ENCODE peak calls at places on chromosomes 6 and 20, in eight cellular contexts. One of them, this sample, is unnamed.
A peak's percentile ranks its signal among the peaks of the same experiment; 100 is the strongest.

GRCh38 chr6:43376551-43376981 is 7.1 kb upstream of the ZNF318 start:
- DNase-seq in GM23248: peak; percentile 26
- DNase-seq in body of pancreas: no peak
- DNase-seq in esophagus squamous epithelium: no peak
- DNase-seq in right cardiac atrium: no peak
- DNase-seq in heart right ventricle: no peak
- DNase-seq in SJSA1: no peak
- DNase-seq in PC-3: no peak
- DNase-seq in this sample: no peak

GRCh38 chr6:165662671-165663282 is at the start of gene PDE10A:
- DNase-seq in heart right ventricle: peak; percentile 76
- DNase-seq in esophagus squamous epithelium: no peak
- DNase-seq in SJSA1: peak; percentile 49
- DNase-seq in PC-3: no peak
- DNase-seq in body of pancreas: no peak
- DNase-seq in GM23248: peak; percentile 25
- DNase-seq in right cardiac atrium: peak; percentile 87
- DNase-seq in this sample: no peak

GRCh38 chr20:4066551-4066950 is 51.2 kb upstream of the RNF24 start:
- DNase-seq in SJSA1: no peak
- DNase-seq in right cardiac atrium: no peak
- DNase-seq in GM23248: no peak
- DNase-seq in body of pancreas: no peak
- DNase-seq in heart right ventricle: no peak
- DNase-seq in PC-3: no peak
- DNase-seq in esophagus squamous epithelium: no peak
- DNase-seq in this sample: no peak

GRCh38 chr6:81894286-81894685 is 141.8 kb upstream of the TENT5A start:
- DNase-seq in PC-3: no peak
- DNase-seq in esophagus squamous epithelium: no peak
- DNase-seq in GM23248: peak; percentile 90
- DNase-seq in body of pancreas: peak; percentile 4
- DNase-seq in heart right ventricle: peak; percentile 26
- DNase-seq in right cardiac atrium: no peak
- DNase-seq in SJSA1: no peak
- DNase-seq in this sample: no peak

GRCh38 chr6:40983752-40984151 is 55.3 kb downstream of the UNC5CL start:
- DNase-seq in SJSA1: no peak
- DNase-seq in PC-3: no peak
- DNase-seq in esophagus squamous epithelium: no peak
- DNase-seq in heart right ventricle: no peak
- DNase-seq in right cardiac atrium: no peak
- DNase-seq in GM23248: no peak
- DNase-seq in body of pancreas: no peak
- DNase-seq in this sample: no peak

GRCh38 chr6:104014133-104014532 is 845.6 kb downstream of the HACE1 start:
- DNase-seq in PC-3: no peak
- DNase-seq in GM23248: no peak
- DNase-seq in right cardiac atrium: no peak
- DNase-seq in SJSA1: no peak
- DNase-seq in esophagus squamous epithelium: no peak
- DNase-seq in body of pancreas: no peak
- DNase-seq in heart right ventricle: no peak
- DNase-seq in this sample: no peak

GRCh38 chr6:119105262-119105661 is 26.8 kb upstream of the FAM184A start:
- DNase-seq in heart right ventricle: no peak
- DNase-seq in body of pancreas: no peak
- DNase-seq in right cardiac atrium: no peak
- DNase-seq in PC-3: no peak
- DNase-seq in GM23248: peak; percentile 4
- DNase-seq in esophagus squamous epithelium: no peak
- DNase-seq in SJSA1: no peak
- DNase-seq in this sample: no peak

GRCh38 chr6:158508450-158508849 is 51.4 kb upstream of the TMEM181 start:
- DNase-seq in SJSA1: no peak
- DNase-seq in right cardiac atrium: no peak
- DNase-seq in PC-3: no peak
- DNase-seq in heart right ventricle: no peak
- DNase-seq in esophagus squamous epithelium: no peak
- DNase-seq in GM23248: no peak
- DNase-seq in body of pancreas: no peak
- DNase-seq in this sample: no peak

GRCh38 chr6:12314751-12315150 is 24.6 kb downstream of the EDN1 start:
- DNase-seq in esophagus squamous epithelium: no peak
- DNase-seq in heart right ventricle: no peak
- DNase-seq in SJSA1: no peak
- DNase-seq in PC-3: no peak
- DNase-seq in right cardiac atrium: no peak
- DNase-seq in GM23248: no peak
- DNase-seq in body of pancreas: no peak
- DNase-seq in this sample: no peak

GRCh38 chr20:33914871-33915270 is 78.8 kb upstream of the RALY start:
- DNase-seq in PC-3: peak; percentile 84
- DNase-seq in esophagus squamous epithelium: no peak
- DNase-seq in GM23248: peak; percentile 32
- DNase-seq in heart right ventricle: no peak
- DNase-seq in SJSA1: no peak
- DNase-seq in right cardiac atrium: no peak
- DNase-seq in body of pancreas: no peak
- DNase-seq in this sample: no peak

GRCh38 chr6:64737418-64737817 is 969.6 kb downstream of the EYS start:
- DNase-seq in right cardiac atrium: no peak
- DNase-seq in PC-3: no peak
- DNase-seq in GM23248: no peak
- DNase-seq in heart right ventricle: no peak
- DNase-seq in esophagus squamous epithelium: no peak
- DNase-seq in body of pancreas: no peak
- DNase-seq in SJSA1: no peak
- DNase-seq in this sample: no peak

GRCh38 chr6:169425628-169426370 is 172.2 kb upstream of the THBS2 start:
- DNase-seq in esophagus squamous epithelium: no peak
- DNase-seq in right cardiac atrium: no peak
- DNase-seq in heart right ventricle: no peak
- DNase-seq in SJSA1: no peak
- DNase-seq in body of pancreas: no peak
- DNase-seq in GM23248: no peak
- DNase-seq in PC-3: no peak
- DNase-seq in this sample: no peak

GRCh38 chr6:169426611-169427010 is 173.0 kb upstream of the THBS2 start:
- DNase-seq in GM23248: no peak
- DNase-seq in SJSA1: no peak
- DNase-seq in esophagus squamous epithelium: no peak
- DNase-seq in body of pancreas: no peak
- DNase-seq in right cardiac atrium: no peak
- DNase-seq in heart right ventricle: no peak
- DNase-seq in PC-3: no peak
- DNase-seq in this sample: no peak

GRCh38 chr6:169427856-169428255 is 174.2 kb upstream of the THBS2 start:
- DNase-seq in PC-3: no peak
- DNase-seq in right cardiac atrium: peak; percentile 69
- DNase-seq in SJSA1: peak; percentile 57
- DNase-seq in heart right ventricle: peak; percentile 27
- DNase-seq in GM23248: peak; percentile 88
- DNase-seq in body of pancreas: peak; percentile 40
- DNase-seq in esophagus squamous epithelium: no peak
- DNase-seq in this sample: no peak

GRCh38 chr6:169428532-169428931 is 174.9 kb upstream of the THBS2 start:
- DNase-seq in GM23248: peak; percentile 34
- DNase-seq in esophagus squamous epithelium: no peak
- DNase-seq in body of pancreas: no peak
- DNase-seq in SJSA1: no peak
- DNase-seq in PC-3: no peak
- DNase-seq in heart right ventricle: no peak
- DNase-seq in right cardiac atrium: no peak
- DNase-seq in this sample: no peak

GRCh38 chr6:169429001-169429400 is 175.4 kb upstream of the THBS2 start:
- DNase-seq in SJSA1: no peak
- DNase-seq in esophagus squamous epithelium: no peak
- DNase-seq in PC-3: no peak
- DNase-seq in GM23248: no peak
- DNase-seq in body of pancreas: no peak
- DNase-seq in heart right ventricle: no peak
- DNase-seq in right cardiac atrium: no peak
- DNase-seq in this sample: no peak
- H3K9me3 ChIP-seq in SJSA1: peaks cover 5% of the 10 kb centered on the region
- H3K9me3 ChIP-seq in esophagus squamous epithelium: peaks cover 32% of the 10 kb centered on the region
- H3K9me3 ChIP-seq in PC-3: no peaks in the 10 kb centered on the region
- H3K9me3 ChIP-seq in GM23248: no peaks in the 10 kb centered on the region
- H3K9me3 ChIP-seq in body of pancreas: peaks cover 20% of the 10 kb centered on the region
- H3K9me3 ChIP-seq in heart right ventricle: peaks cover 14% of the 10 kb centered on the region
- H3K9me3 ChIP-seq in right cardiac atrium: no peaks in the 10 kb centered on the region
- H3K9me3 ChIP-seq in this sample: peaks cover 17% of the 10 kb centered on the region

GRCh38 chr6:166839006-166839405 is 117.3 kb downstream of the RNASET2 start:
- DNase-seq in GM23248: no peak
- DNase-seq in heart right ventricle: no peak
- DNase-seq in body of pancreas: no peak
- DNase-seq in right cardiac atrium: no peak
- DNase-seq in esophagus squamous epithelium: no peak
- DNase-seq in SJSA1: no peak
- DNase-seq in PC-3: no peak
- DNase-seq in this sample: no peak
- H3K27ac ChIP-seq in GM23248: no peak overlapping the region
- H3K27ac ChIP-seq in heart right ventricle: no peak overlapping the region
- H3K27ac ChIP-seq in body of pancreas: no peak overlapping the region
- H3K27ac ChIP-seq in right cardiac atrium: no peak overlapping the region
- H3K27ac ChIP-seq in esophagus squamous epithelium: no peak overlapping the region
- H3K27ac ChIP-seq in SJSA1: no peak overlapping the region
- H3K27ac ChIP-seq in PC-3: no peak overlapping the region
- H3K27ac ChIP-seq in this sample: no peak overlapping the region

GRCh38 chr20:61757-62156 is 25.7 kb upstream of the DEFB125 start:
- DNase-seq in GM23248: no peak
- DNase-seq in right cardiac atrium: no peak
- DNase-seq in SJSA1: no peak
- DNase-seq in esophagus squamous epithelium: no peak
- DNase-seq in heart right ventricle: no peak
- DNase-seq in body of pancreas: no peak
- DNase-seq in PC-3: no peak
- DNase-seq in this sample: no peak

GRCh38 chr20:60035-60918 is 27.2 kb upstream of the DEFB125 start:
- DNase-seq in right cardiac atrium: no peak
- DNase-seq in PC-3: no peak
- DNase-seq in GM23248: peak; percentile 2
- DNase-seq in heart right ventricle: no peak
- DNase-seq in esophagus squamous epithelium: no peak
- DNase-seq in SJSA1: no peak
- DNase-seq in body of pancreas: no peak
- DNase-seq in this sample: no peak

GRCh38 chr20:64026-64603 is 23.4 kb upstream of the DEFB125 start:
- DNase-seq in body of pancreas: no peak
- DNase-seq in SJSA1: no peak
- DNase-seq in GM23248: no peak
- DNase-seq in PC-3: no peak
- DNase-seq in right cardiac atrium: no peak
- DNase-seq in esophagus squamous epithelium: no peak
- DNase-seq in heart right ventricle: no peak
- DNase-seq in this sample: no peak

GRCh38 chr20:61230-61629 is 26.2 kb upstream of the DEFB125 start:
- DNase-seq in esophagus squamous epithelium: no peak
- DNase-seq in heart right ventricle: no peak
- DNase-seq in SJSA1: no peak
- DNase-seq in right cardiac atrium: no peak
- DNase-seq in GM23248: no peak
- DNase-seq in body of pancreas: no peak
- DNase-seq in PC-3: no peak
- DNase-seq in this sample: no peak

DNA sequence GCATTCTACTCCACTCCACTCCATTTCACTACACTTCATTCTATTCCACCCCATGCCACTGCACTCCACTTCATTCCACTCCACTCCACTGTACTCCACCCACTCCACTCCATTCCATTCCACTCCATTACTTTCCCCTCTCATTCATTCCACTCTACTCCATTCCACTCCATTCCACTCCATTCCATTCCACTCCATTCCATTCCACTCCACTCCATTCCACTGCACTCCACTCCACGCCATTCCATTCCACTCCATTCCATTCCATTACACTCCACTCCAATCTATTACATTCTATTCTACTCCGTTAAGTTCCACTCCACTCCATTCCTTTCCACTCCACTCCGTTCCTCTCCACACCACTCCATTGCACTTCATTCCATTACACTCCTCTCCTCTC is 25.0 kb upstream of the DEFB125 start:
- DNase-seq in body of pancreas: no peak
- DNase-seq in right cardiac atrium: no peak
- DNase-seq in heart right ventricle: no peak
- DNase-seq in esophagus squamous epithelium: no peak
- DNase-seq in SJSA1: no peak
- DNase-seq in GM23248: no peak
- DNase-seq in PC-3: no peak
- DNase-seq in this sample: no peak
- H3K9me3 ChIP-seq in body of pancreas: peaks cover 7% of the 10 kb centered on the region
- H3K9me3 ChIP-seq in right cardiac atrium: no peaks in the 10 kb centered on the region
- H3K9me3 ChIP-seq in heart right ventricle: no peaks in the 10 kb centered on the region
- H3K9me3 ChIP-seq in esophagus squamous epithelium: no peaks in the 10 kb centered on the region
- H3K9me3 ChIP-seq in SJSA1: peaks cover 12% of the 10 kb centered on the region
- H3K9me3 ChIP-seq in GM23248: no peaks in the 10 kb centered on the region
- H3K9me3 ChIP-seq in PC-3: peaks cover 31% of the 10 kb centered on the region
- H3K9me3 ChIP-seq in this sample: no peaks in the 10 kb centered on the region

GRCh38 chr6:130624046-130624445 is 203.2 kb upstream of the SMLR1 start:
- DNase-seq in esophagus squamous epithelium: no peak
- DNase-seq in heart right ventricle: no peak
- DNase-seq in right cardiac atrium: no peak
- DNase-seq in GM23248: no peak
- DNase-seq in SJSA1: no peak
- DNase-seq in body of pancreas: no peak
- DNase-seq in PC-3: no peak
- DNase-seq in this sample: no peak

GRCh38 chr6:130617658-130618057 is 209.5 kb upstream of the SMLR1 start:
- DNase-seq in PC-3: no peak
- DNase-seq in SJSA1: no peak
- DNase-seq in right cardiac atrium: no peak
- DNase-seq in GM23248: no peak
- DNase-seq in esophagus squamous epithelium: no peak
- DNase-seq in body of pancreas: no peak
- DNase-seq in heart right ventricle: no peak
- DNase-seq in this sample: no peak

GRCh38 chr6:130625825-130626500 is 201.2 kb upstream of the SMLR1 start:
- DNase-seq in SJSA1: peak; percentile 57
- DNase-seq in esophagus squamous epithelium: no peak
- DNase-seq in right cardiac atrium: no peak
- DNase-seq in body of pancreas: no peak
- DNase-seq in PC-3: peak; percentile 71
- DNase-seq in heart right ventricle: no peak
- DNase-seq in GM23248: peak; percentile 85
- DNase-seq in this sample: no peak

GRCh38 chr6:130620338-130620781 is 206.8 kb upstream of the SMLR1 start:
- DNase-seq in GM23248: peak; percentile 52
- DNase-seq in SJSA1: peak; percentile 34
- DNase-seq in heart right ventricle: no peak
- DNase-seq in body of pancreas: no peak
- DNase-seq in right cardiac atrium: no peak
- DNase-seq in PC-3: peak; percentile 41
- DNase-seq in esophagus squamous epithelium: no peak
- DNase-seq in this sample: no peak

GRCh38 chr6:130622142-130622541 is 205.1 kb upstream of the SMLR1 start:
- DNase-seq in SJSA1: no peak
- DNase-seq in esophagus squamous epithelium: no peak
- DNase-seq in right cardiac atrium: no peak
- DNase-seq in heart right ventricle: no peak
- DNase-seq in GM23248: peak; percentile 36
- DNase-seq in body of pancreas: no peak
- DNase-seq in PC-3: no peak
- DNase-seq in this sample: no peak
- H3K27ac ChIP-seq in SJSA1: no peak overlapping the region
- H3K27ac ChIP-seq in esophagus squamous epithelium: no peak overlapping the region
- H3K27ac ChIP-seq in right cardiac atrium: no peak overlapping the region
- H3K27ac ChIP-seq in heart right ventricle: no peak overlapping the region
- H3K27ac ChIP-seq in GM23248: no peak overlapping the region
- H3K27ac ChIP-seq in body of pancreas: no peak overlapping the region
- H3K27ac ChIP-seq in PC-3: no peak overlapping the region
- H3K27ac ChIP-seq in this sample: no peak overlapping the region